ENCODE peak calls at places on chromosomes 5 and 9, in nine cellular contexts. W, A, R, P, X, V, Q, L and M are unnamed samples.

GRCh38 chr5:96753848-96754247 is 53.9 kb downstream of the ERAP1 start:
- DNase-seq in X (no peak), P (no peak), Q (no peak), L (peak; percentile 41), W (no peak), V (no peak), A (no peak), R (no peak), M (no peak)

GRCh38 chr9:91122755-91123154 is 239.0 kb downstream of the AUH start:
- DNase-seq in R (no peak), V (no peak), L (no peak), W (no peak), X (no peak), A (no peak), Q (no peak), P (no peak), M (no peak)

GRCh38 chr5:103589416-103590175 is 27.0 kb upstream of the NUDT12 start:
- DNase-seq in Q (no peak), W (no peak), R (no peak), X (no peak), V (no peak), P (no peak), L (no peak), A (no peak), M (no peak)

GRCh38 chr9:114867327-114867726 is 61.5 kb upstream of the TNFSF15 start:
- DNase-seq in A (no peak), W (no peak), P (no peak), V (no peak), R (no peak), L (no peak), X (no peak), Q (no peak), M (no peak)

GRCh38 chr9:17134843-17135577 is at the start of gene CNTLN:
- DNase-seq in R (peak; percentile 41), L (peak; percentile 98), X (no peak), P (no peak), Q (no peak), A (peak; percentile 67), V (peak; percentile 85), W (peak; percentile 93), M (peak; percentile 94)

GRCh38 chr5:112420111-112420864 is 1.2 kb upstream of the EPB41L4A start:
- DNase-seq in V (peak; percentile 6), Q (peak; percentile 12), R (peak; percentile 56), X (peak; percentile 76), W (peak; percentile 83), P (peak; percentile 9), A (peak; percentile 41), L (peak; percentile 88), M (peak; percentile 89)

GRCh38 chr9:72140582-72140981 is 8.7 kb upstream of the GDA start:
- DNase-seq in X (no peak), V (no peak), Q (no peak), P (no peak), R (no peak), W (peak; percentile 20), L (no peak), A (no peak), M (no peak)

GRCh38 chr5:135494196-135494595 is 41.6 kb downstream of the NEUROG1 start:
- DNase-seq in L (no peak), V (no peak), R (no peak), A (no peak), Q (no peak), W (no peak), X (no peak), P (no peak), M (no peak)

GRCh38 chr5:158482201-158482600 is 617.5 kb downstream of the EBF1 start:
- DNase-seq in Q (no peak), W (no peak), P (no peak), X (no peak), R (no peak), L (no peak), V (no peak), A (no peak), M (no peak)

GRCh38 chr5:16995372-16995771 is 59.3 kb upstream of the MYO10 start:
- DNase-seq in X (no peak), Q (no peak), V (no peak), P (no peak), L (no peak), W (no peak), R (no peak), A (no peak), M (no peak)

GRCh38 chr5:115168829-115169391 is 798 bp downstream of the TRIM36 start:
- DNase-seq in V (no peak), R (no peak), Q (no peak), W (no peak), L (peak; percentile 68), X (peak; percentile 20), A (no peak), P (no peak), M (peak; percentile 66)

GRCh38 chr5:79973511-79973910 is 17.6 kb downstream of the MTX3 start:
- DNase-seq in R (no peak), V (no peak), A (no peak), W (no peak), P (no peak), Q (no peak), L (no peak), X (no peak), M (no peak)

GRCh38 chr9:137429546-137429890 is 6.3 kb downstream of the NOXA1 start:
- DNase-seq in R (no peak), X (no peak), L (no peak), V (no peak), Q (no peak), P (no peak), W (no peak), A (no peak), M (no peak)

GRCh38 chr5:13660072-13660471 is 284.4 kb downstream of the DNAH5 start:
- DNase-seq in Q (no peak), A (no peak), R (no peak), V (no peak), X (no peak), P (no peak), L (no peak), W (peak; percentile 20), M (peak; percentile 46)

GRCh38 chr5:134053840-134054338 is 49.1 kb upstream of the VDAC1 start:
- DNase-seq in Q (no peak), X (no peak), V (no peak), A (no peak), W (no peak), R (peak; percentile 21), P (no peak), L (no peak), M (peak; percentile 37)

GRCh38 chr5:97049175-97049574 is 93.2 kb downstream of the LIX1 start:
- DNase-seq in X (no peak), V (no peak), P (no peak), L (no peak), Q (no peak), W (no peak), A (no peak), R (no peak), M (no peak)

GRCh38 chr9:28916348-28916747 is 1343.1 kb upstream of the C9orf72 start:
- DNase-seq in P (no peak), X (no peak), R (no peak), V (no peak), W (no peak), A (no peak), Q (no peak), L (no peak), M (no peak)

GRCh38 chr9:127898433-127899199 is 787 bp downstream of the ST6GALNAC6 start:
- DNase-seq in A (peak; percentile 50), P (no peak), W (no peak), X (peak; percentile 60), Q (no peak), V (no peak), R (no peak), L (peak; percentile 73), M (peak; percentile 56)

GRCh38 chr5:119435436-119436132 is 16.7 kb upstream of the HSD17B4 start:
- DNase-seq in Q (no peak), P (peak; percentile 44), V (peak; percentile 84), W (peak; percentile 72), L (no peak), R (no peak), X (peak; percentile 43), A (peak; percentile 55), M (peak; percentile 86)
- TF ChIP-seq REST in Q (no peak), P (no peak), V (no peak), W (no peak), L (no peak), R (no peak), X (no peak), A (no peak), M (no peak)

GRCh38 chr5:54638090-54638489 is 120.5 kb downstream of the SNX18 start:
- DNase-seq in L (no peak), X (no peak), R (no peak), Q (no peak), W (no peak), A (no peak), V (no peak), P (no peak), M (no peak)

GRCh38 chr5:54630738-54631369 is 113.3 kb downstream of the SNX18 start:
- DNase-seq in Q (no peak), P (no peak), X (no peak), V (no peak), W (no peak), A (no peak), L (no peak), R (no peak), M (no peak)

GRCh38 chr5:54637654-54638053 is 120.1 kb downstream of the SNX18 start:
- DNase-seq in X (no peak), R (no peak), L (no peak), V (no peak), P (no peak), W (no peak), Q (no peak), A (no peak), M (no peak)

GRCh38 chr5:54632131-54632551 is 114.6 kb downstream of the SNX18 start:
- DNase-seq in X (no peak), P (no peak), W (no peak), R (no peak), L (no peak), V (no peak), A (no peak), Q (no peak), M (no peak)

DNA sequence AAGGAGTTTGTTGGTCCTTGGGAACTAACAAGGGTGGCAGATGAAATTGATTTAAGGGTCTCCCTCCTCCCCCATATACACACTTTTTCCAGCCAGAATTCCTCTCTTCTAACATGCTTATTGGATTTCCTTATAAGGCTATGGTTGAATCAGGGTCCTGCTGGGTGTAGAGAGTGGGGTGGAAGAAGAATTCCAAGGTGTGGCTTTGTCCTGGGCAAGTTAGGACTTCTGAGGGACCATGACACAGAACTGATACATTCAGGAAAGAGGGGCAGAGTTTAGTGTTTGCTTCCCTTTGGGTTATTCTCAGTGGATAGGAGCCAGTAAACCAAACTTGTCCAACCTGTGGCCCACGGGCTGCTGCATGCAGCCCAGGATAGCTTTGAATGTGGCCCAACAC is 116.5 kb downstream of the SNX18 start:
- DNase-seq in L (no peak), X (no peak), R (no peak), Q (no peak), V (no peak), W (no peak), P (no peak), A (no peak), M (no peak)
- TF ChIP-seq REST in L (no peak), X (no peak), R (no peak), Q (no peak), V (no peak), W (no peak), P (no peak), A (no peak), M (no peak)

GRCh38 chr9:99264070-99264469 is 42.0 kb downstream of the SEC61B start:
- DNase-seq in X (peak; percentile 33), A (no peak), P (no peak), R (peak; percentile 16), Q (no peak), V (no peak), L (no peak), W (peak; percentile 23), M (peak; percentile 75)
- TF ChIP-seq REST in X (no peak), A (no peak), P (no peak), R (no peak), Q (no peak), V (no peak), L (no peak), W (no peak), M (no peak)

GRCh38 chr5:170333161-170333909 is 35.8 kb upstream of the LCP2 start:
- DNase-seq in W (no peak), V (peak; percentile 93), A (no peak), L (no peak), X (no peak), Q (no peak), R (no peak), P (peak; percentile 79), M (peak; percentile 85)
- TF ChIP-seq REST in W (no peak), V (no peak), A (no peak), L (no peak), X (no peak), Q (no peak), R (no peak), P (no peak), M (no peak)